ENCODE peak calls at places on chromosomes 3 and 15, in nine cellular contexts. S, Z, J, L, O, Y, B, P and V are unnamed samples.

GRCh38 chr15:23566070-23567050 is 886 bp downstream of the MKRN3 start:
- DNase-seq in O (peak), Y (no peak), S (no peak), B (no peak), P (no peak), L (peak), J (peak), Z (no peak), V (peak)

GRCh38 chr15:100284701-100285100 is 57.1 kb downstream of the ADAMTS17 start:
- DNase-seq in Z (no peak), L (no peak), S (no peak), Y (peak), O (no peak), J (peak), P (no peak), B (no peak), V (no peak)

GRCh38 chr15:96053039-96054021 is 277.2 kb upstream of the NR2F2 start:
- DNase-seq in Y (peak), Z (peak), S (peak), B (no peak), P (no peak), O (no peak), J (peak), L (peak), V (peak)

GRCh38 chr3:56754753-56755365 is 46.9 kb downstream of the ARHGEF3 start:
- DNase-seq in Z (no peak), P (no peak), O (peak), L (no peak), B (no peak), J (no peak), Y (no peak), S (no peak), V (no peak)

GRCh38 chr15:73682597-73683090 is 1.5 kb upstream of the CD276 start:
- DNase-seq in P (no peak), Z (no peak), Y (no peak), J (no peak), S (no peak), O (no peak), B (no peak), L (no peak), V (no peak)

GRCh38 chr3:105014631-105015030 is 352.1 kb upstream of the ALCAM start:
- DNase-seq in L (peak), Z (no peak), P (no peak), J (no peak), O (no peak), B (peak), Y (no peak), S (no peak), V (no peak)

GRCh38 chr3:178170698-178171535 is 365.3 kb upstream of the KCNMB2 start:
- DNase-seq in J (no peak), Y (peak), S (no peak), P (no peak), B (peak), L (peak), Z (peak), O (no peak), V (no peak)

GRCh38 chr15:38647683-38648082 is 83.1 kb upstream of the RASGRP1 start:
- DNase-seq in P (peak), Z (peak), B (peak), S (no peak), L (peak), O (no peak), Y (peak), J (no peak), V (no peak)

GRCh38 chr3:20510396-20510795 is 324.4 kb upstream of the SGO1 start:
- DNase-seq in J (no peak), B (no peak), O (no peak), L (no peak), S (no peak), Y (no peak), P (no peak), Z (no peak), V (no peak)

GRCh38 chr3:38627956-38628355 is 21.5 kb downstream of the SCN5A start:
- DNase-seq in P (peak), B (no peak), Y (no peak), L (no peak), Z (no peak), O (no peak), J (no peak), S (peak), V (peak)

GRCh38 chr3:188157971-188158370 is 4.0 kb downstream of the LPP start:
- DNase-seq in S (no peak), O (no peak), Z (no peak), B (no peak), L (no peak), Y (no peak), P (no peak), J (no peak), V (no peak)

GRCh38 chr3:172069473-172069872 is 30.1 kb downstream of the FNDC3B start:
- DNase-seq in J (no peak), P (no peak), Z (no peak), L (no peak), S (no peak), Y (no peak), B (no peak), O (no peak), V (no peak)

GRCh38 chr15:89177633-89178306 is 43.6 kb downstream of the RLBP1 start:
- DNase-seq in J (peak), O (peak), S (peak), L (peak), Z (peak), B (peak), P (peak), Y (peak), V (peak)

GRCh38 chr3:142963266-142964149 is at the start of gene PAQR9:
- DNase-seq in B (peak), L (no peak), J (peak), S (peak), P (peak), Y (peak), O (no peak), Z (no peak), V (peak)

GRCh38 chr3:123859177-123859576 is 25.0 kb downstream of the MYLK start:
- DNase-seq in B (peak), P (no peak), S (no peak), Z (no peak), O (no peak), Y (no peak), J (no peak), L (no peak), V (no peak)

GRCh38 chr3:162142511-162142910 is 645.9 kb downstream of the OTOL1 start:
- DNase-seq in O (no peak), J (no peak), P (no peak), Y (peak), B (peak), S (no peak), Z (peak), L (peak), V (no peak)

GRCh38 chr15:82648257-82649103 is 1.3 kb upstream of the CPEB1 start:
- DNase-seq in J (no peak), O (no peak), P (no peak), Y (peak), S (peak), B (no peak), Z (no peak), L (peak), V (no peak)

GRCh38 chr3:133124511-133124910 is 86.3 kb downstream of the TMEM108 start:
- DNase-seq in S (no peak), Y (peak), P (no peak), J (no peak), O (no peak), L (no peak), Z (no peak), B (no peak), V (no peak)

GRCh38 chr3:189289251-189289650 is 117.5 kb downstream of the TPRG1 start:
- DNase-seq in Y (no peak), S (no peak), B (no peak), Z (no peak), P (no peak), J (no peak), L (no peak), O (no peak), V (no peak)

GRCh38 chr15:34056921-34057320 is 17.9 kb upstream of the AVEN start:
- DNase-seq in B (no peak), L (no peak), S (no peak), O (no peak), Y (peak), J (no peak), P (no peak), Z (no peak), V (no peak)

GRCh38 chr15:51046799-51047449 is 47.8 kb downstream of the TNFAIP8L3 start:
- DNase-seq in B (peak), Z (no peak), Y (peak), S (no peak), O (no peak), J (no peak), L (peak), P (no peak), V (no peak)

GRCh38 chr3:40035177-40035576 is 225.8 kb downstream of the MYRIP start:
- DNase-seq in S (no peak), P (no peak), Y (no peak), O (no peak), J (no peak), Z (no peak), L (no peak), B (no peak), V (no peak)

GRCh38 chr3:61269460-61269859 is 18.2 kb upstream of the FHIT start:
- DNase-seq in O (no peak), S (no peak), Y (no peak), L (no peak), P (no peak), J (no peak), B (no peak), Z (no peak), V (no peak)

GRCh38 chr15:43915820-43916660 is 89.2 kb downstream of the WDR76 start:
- DNase-seq in Z (no peak), B (peak), S (no peak), J (no peak), Y (no peak), L (no peak), P (no peak), O (no peak), V (no peak)

GRCh38 chr3:54065551-54065950 is 56.8 kb upstream of the CACNA2D3 start:
- DNase-seq in O (no peak), S (no peak), B (no peak), L (no peak), Z (peak), Y (no peak), P (no peak), J (no peak), V (no peak)

GRCh38 chr3:72185549-72186484 is 400.9 kb upstream of the PROK2 start:
- DNase-seq in L (peak), J (no peak), B (peak), Y (peak), S (no peak), P (no peak), Z (peak), O (no peak), V (no peak)

GRCh38 chr15:64749999-64750657 is 25.3 kb downstream of the RBPMS2 start:
- DNase-seq in P (peak), J (no peak), L (peak), B (no peak), O (no peak), Z (no peak), S (peak), Y (peak), V (no peak)

GRCh38 chr15:48940508-48940907 is 23.2 kb downstream of the SHC4 start:
- DNase-seq in S (no peak), J (no peak), P (no peak), L (peak), Y (peak), Z (peak), O (no peak), B (peak), V (no peak)

GRCh38 chr15:90660195-90660995 is 56.8 kb upstream of the BLM start:
- DNase-seq in L (peak), P (peak), B (peak), Y (peak), O (peak), J (peak), S (no peak), Z (peak), V (no peak)

GRCh38 chr3:69541059-69541471 is 155.2 kb upstream of the FRMD4B start:
- DNase-seq in L (peak), B (no peak), S (peak), P (no peak), O (no peak), J (no peak), Z (peak), Y (no peak), V (peak)

GRCh38 chr3:56928379-56929068 is 126.8 kb upstream of the ARHGEF3 start:
- DNase-seq in O (peak), B (peak), L (no peak), J (no peak), S (no peak), P (no peak), Z (no peak), Y (peak), V (no peak)

GRCh38 chr3:8713901-8714759 is 19.5 kb upstream of the CAV3 start:
- DNase-seq in J (no peak), O (no peak), P (peak), L (no peak), S (peak), Y (peak), B (no peak), Z (no peak), V (no peak)

DNA sequence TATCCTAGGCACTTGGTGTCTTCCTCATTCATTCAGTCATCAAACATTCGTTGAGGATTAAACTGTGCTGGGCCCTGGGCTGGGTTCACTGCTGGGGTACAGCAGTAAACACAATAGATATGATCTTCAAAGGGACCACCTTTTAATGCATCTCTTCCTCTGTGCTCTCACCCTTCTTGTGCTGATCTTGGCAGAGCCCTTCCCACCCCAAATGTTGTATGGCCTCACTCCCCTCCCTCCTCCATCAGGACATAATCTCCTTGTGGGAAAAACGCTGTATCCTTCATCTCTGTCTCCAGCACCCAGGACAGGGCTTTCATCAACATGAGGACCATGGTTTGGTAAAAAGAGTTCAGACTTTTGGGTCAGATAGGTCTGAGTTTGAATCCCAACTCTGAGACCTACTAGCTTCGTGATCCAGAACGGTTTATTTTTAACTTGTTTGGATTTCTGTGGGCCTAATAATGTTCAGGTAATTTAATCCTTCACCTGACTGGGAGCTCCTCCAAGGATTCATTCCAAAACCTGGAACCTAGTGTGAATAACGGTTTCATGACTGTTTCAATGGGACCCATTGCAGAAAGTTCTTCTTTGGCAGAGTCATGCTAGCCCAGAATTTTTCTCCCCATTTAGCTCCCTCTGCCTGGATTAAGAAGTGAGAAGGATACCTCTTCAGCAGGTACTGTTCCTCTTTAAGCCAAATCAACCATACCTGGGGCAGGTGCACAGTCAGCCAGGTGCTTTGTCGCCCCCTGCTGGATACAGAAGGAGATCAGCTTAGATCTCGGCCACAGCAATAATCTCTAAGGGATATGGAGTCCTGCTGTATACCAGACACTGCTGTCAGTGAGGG is 5.2 kb upstream of the WNT7A start:
- DNase-seq in B (no peak), L (no peak), J (no peak), P (peak), Z (peak), Y (peak), S (peak), O (peak), V (no peak)
- TF ChIP-seq CTCF in B (peak), L (peak), J (peak), P (peak), Z (peak), Y (peak), S (peak), O (peak), V (peak)

GRCh38 chr3:128231596-128231995 is 78.3 kb downstream of the EEFSEC start:
- DNase-seq in P (no peak), Z (no peak), O (no peak), Y (no peak), J (no peak), B (no peak), S (no peak), L (no peak), V (no peak)
- TF ChIP-seq CTCF in P (no peak), Z (no peak), O (no peak), Y (no peak), J (no peak), B (no peak), S (no peak), L (no peak), V (no peak)

DNA sequence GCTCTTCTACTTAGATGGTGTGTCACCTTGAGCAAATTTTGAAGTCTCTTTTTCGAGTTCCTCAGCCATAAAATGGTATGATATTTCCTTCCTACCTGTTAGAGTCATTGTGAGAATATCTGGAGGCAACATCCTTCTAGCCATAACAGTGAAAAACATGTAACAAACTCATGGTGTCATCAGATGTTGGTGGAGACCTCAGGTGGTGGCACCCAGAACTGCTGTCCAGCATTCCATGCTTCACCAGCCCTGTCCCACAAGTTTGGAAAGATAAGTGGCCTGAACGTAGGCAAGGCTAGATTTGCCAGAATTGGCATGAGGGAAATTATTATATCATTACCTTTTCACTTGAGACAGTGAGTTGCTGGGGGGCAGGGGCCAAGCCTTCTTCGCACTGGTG is 30.4 kb downstream of the GASK1A start:
- DNase-seq in Z (no peak), L (no peak), J (no peak), B (no peak), S (no peak), O (no peak), Y (no peak), P (no peak), V (no peak)
- TF ChIP-seq CTCF in Z (no peak), L (no peak), J (no peak), B (no peak), S (no peak), O (no peak), Y (peak), P (no peak), V (no peak)

DNA sequence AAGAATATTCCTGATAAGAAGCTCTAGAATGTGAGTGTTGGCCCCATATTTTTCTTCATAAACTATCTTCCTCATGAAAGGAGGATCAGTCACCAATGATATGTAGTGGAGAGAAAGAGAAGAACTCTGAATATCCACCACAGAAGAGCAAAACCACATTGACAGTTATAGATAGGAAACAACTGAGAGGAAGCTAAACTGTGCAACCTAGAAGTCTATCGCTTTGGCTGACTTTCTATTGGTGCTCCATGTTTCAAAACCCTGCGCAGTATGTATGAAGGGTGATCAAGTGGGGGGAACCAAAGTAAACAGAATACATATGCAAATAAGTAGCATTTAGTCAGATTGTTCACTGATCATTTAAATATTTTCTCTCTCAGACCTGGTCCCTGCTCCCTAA is 41.0 kb upstream of the ZNF280D start:
- DNase-seq in J (no peak), L (no peak), Z (no peak), Y (no peak), P (no peak), O (no peak), B (no peak), S (no peak), V (no peak)
- TF ChIP-seq CTCF in J (no peak), L (no peak), Z (no peak), Y (no peak), P (no peak), O (no peak), B (no peak), S (no peak), V (no peak)

DNA sequence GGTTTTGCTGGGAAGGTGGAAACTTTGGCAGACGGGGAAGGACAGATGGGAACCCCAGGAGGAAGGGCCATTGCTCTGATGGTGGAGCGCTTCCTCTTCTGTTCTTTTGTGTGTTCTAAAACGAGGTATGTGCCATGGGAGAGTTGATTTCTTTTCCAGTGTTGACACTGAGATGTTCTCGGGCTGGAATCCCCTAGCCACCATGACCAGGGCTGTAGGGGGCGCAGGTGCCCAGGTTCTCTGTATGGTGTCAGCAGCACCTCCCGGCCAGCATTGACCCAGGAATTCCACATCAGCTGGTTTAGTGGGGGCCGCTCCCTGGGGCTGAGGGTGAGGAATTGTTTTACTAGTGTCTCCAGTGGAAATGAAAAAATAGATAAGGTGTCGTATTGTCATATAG is 34.3 kb upstream of the ACAD9 start:
- DNase-seq in J (no peak), Z (no peak), P (no peak), O (no peak), L (no peak), S (peak), Y (no peak), B (no peak), V (no peak)
- TF ChIP-seq CTCF in J (no peak), Z (peak), P (no peak), O (no peak), L (peak), S (no peak), Y (peak), B (no peak), V (peak)